ENCODE peak calls at places on chromosomes 1 and 21, in seven cellular contexts. One of them, this sample, is unnamed.
A peak's percentile ranks its signal among the peaks of the same experiment; 100 is the strongest.

GRCh38 chr1:166189126-166189525 is 22.3 kb upstream of the FAM78B start:
- DNase-seq in H9: no peak
- DNase-seq in breast epithelium: no peak
- DNase-seq in CD8-positive, alpha-beta T cell: no peak
- DNase-seq in nucleus accumbens: no peak
- DNase-seq in HEK293T: no peak
- DNase-seq in Caki2: no peak
- DNase-seq in this sample: no peak

GRCh38 chr1:214670098-214670497 is 67.1 kb downstream of the CENPF start:
- DNase-seq in HEK293T: no peak
- DNase-seq in breast epithelium: peak; percentile 25
- DNase-seq in CD8-positive, alpha-beta T cell: no peak
- DNase-seq in H9: no peak
- DNase-seq in nucleus accumbens: peak; percentile 4
- DNase-seq in Caki2: peak; percentile 13
- DNase-seq in this sample: peak; percentile 70

GRCh38 chr1:21779613-21780521 is 3.1 kb downstream of the USP48 start:
- DNase-seq in CD8-positive, alpha-beta T cell: no peak
- DNase-seq in HEK293T: no peak
- DNase-seq in nucleus accumbens: no peak
- DNase-seq in H9: no peak
- DNase-seq in breast epithelium: no peak
- DNase-seq in Caki2: no peak
- DNase-seq in this sample: no peak

GRCh38 chr1:95122151-95122697 is 5.1 kb downstream of the TLCD4 start:
- DNase-seq in Caki2: no peak
- DNase-seq in nucleus accumbens: no peak
- DNase-seq in breast epithelium: no peak
- DNase-seq in H9: no peak
- DNase-seq in CD8-positive, alpha-beta T cell: no peak
- DNase-seq in HEK293T: no peak
- DNase-seq in this sample: no peak

GRCh38 chr1:10553124-10553523 is 78.4 kb downstream of the PEX14 start:
- DNase-seq in CD8-positive, alpha-beta T cell: no peak
- DNase-seq in nucleus accumbens: no peak
- DNase-seq in HEK293T: no peak
- DNase-seq in H9: no peak
- DNase-seq in breast epithelium: no peak
- DNase-seq in Caki2: no peak
- DNase-seq in this sample: no peak

GRCh38 chr1:229412056-229412455 is 21.8 kb downstream of the ACTA1 start:
- DNase-seq in nucleus accumbens: no peak
- DNase-seq in breast epithelium: no peak
- DNase-seq in Caki2: no peak
- DNase-seq in CD8-positive, alpha-beta T cell: no peak
- DNase-seq in H9: peak; percentile 56
- DNase-seq in HEK293T: no peak
- DNase-seq in this sample: no peak

GRCh38 chr1:101309334-101310221 is 72.8 kb downstream of the S1PR1 start:
- DNase-seq in nucleus accumbens: peak; percentile 38
- DNase-seq in Caki2: peak; percentile 6
- DNase-seq in HEK293T: peak; percentile 80
- DNase-seq in H9: peak; percentile 61
- DNase-seq in CD8-positive, alpha-beta T cell: peak; percentile 57
- DNase-seq in breast epithelium: no peak
- DNase-seq in this sample: peak; percentile 66

GRCh38 chr1:53408013-53408754 is 51.0 kb upstream of the DMRTB1 start:
- DNase-seq in HEK293T: no peak
- DNase-seq in breast epithelium: no peak
- DNase-seq in H9: no peak
- DNase-seq in Caki2: no peak
- DNase-seq in nucleus accumbens: no peak
- DNase-seq in CD8-positive, alpha-beta T cell: no peak
- DNase-seq in this sample: no peak

GRCh38 chr21:36980280-36981048 is 14.0 kb upstream of the HLCS start:
- DNase-seq in nucleus accumbens: peak; percentile 29
- DNase-seq in HEK293T: no peak
- DNase-seq in Caki2: no peak
- DNase-seq in H9: peak; percentile 53
- DNase-seq in CD8-positive, alpha-beta T cell: no peak
- DNase-seq in breast epithelium: no peak
- DNase-seq in this sample: no peak

GRCh38 chr1:66253330-66253921 is 280.5 kb upstream of the SGIP1 start:
- DNase-seq in Caki2: peak; percentile 51
- DNase-seq in HEK293T: peak; percentile 76
- DNase-seq in breast epithelium: no peak
- DNase-seq in nucleus accumbens: no peak
- DNase-seq in H9: no peak
- DNase-seq in CD8-positive, alpha-beta T cell: no peak
- DNase-seq in this sample: peak; percentile 69

GRCh38 chr1:201026234-201026633 is 2.7 kb upstream of the KIF21B start:
- DNase-seq in HEK293T: no peak
- DNase-seq in Caki2: no peak
- DNase-seq in breast epithelium: no peak
- DNase-seq in CD8-positive, alpha-beta T cell: no peak
- DNase-seq in H9: no peak
- DNase-seq in nucleus accumbens: no peak
- DNase-seq in this sample: no peak

GRCh38 chr1:235938714-235939487 is 72.2 kb upstream of the LYST start:
- DNase-seq in H9: no peak
- DNase-seq in nucleus accumbens: no peak
- DNase-seq in CD8-positive, alpha-beta T cell: no peak
- DNase-seq in Caki2: no peak
- DNase-seq in HEK293T: no peak
- DNase-seq in breast epithelium: no peak
- DNase-seq in this sample: no peak

GRCh38 chr1:78599294-78599693 is 21.0 kb upstream of the IFI44L start:
- DNase-seq in nucleus accumbens: no peak
- DNase-seq in CD8-positive, alpha-beta T cell: no peak
- DNase-seq in HEK293T: no peak
- DNase-seq in breast epithelium: no peak
- DNase-seq in Caki2: no peak
- DNase-seq in H9: no peak
- DNase-seq in this sample: no peak